ENCODE peak calls at places on chromosome 5, in seven cellular contexts. P is heart left ventricle, T is mesothelial cell of epicardium, Z is astrocyte of the spinal cord, K is mammary epithelial cell, R is cardiac muscle cell, B is PC-3. J is an unnamed sample.

GRCh38 chr5:76583163-76584047 is 39.8 kb downstream of the F2RL2 start:
- DNase-seq in P (no peak), T (no peak), Z (peak; percentile 39), K (no peak), R (no peak), B (peak; percentile 42), J (no peak)

GRCh38 chr5:75668348-75668895 is 48.8 kb downstream of the POC5 start:
- DNase-seq in P (no peak), T (no peak), Z (no peak), K (no peak), R (no peak), B (no peak), J (no peak)

GRCh38 chr5:56012281-56012963 is 17.7 kb upstream of the IL6ST start:
- DNase-seq in P (no peak), T (no peak), Z (peak; percentile 57), K (peak; percentile 60), R (no peak), B (peak; percentile 56), J (peak; percentile 74)

GRCh38 chr5:169944115-169944514 is 36.2 kb downstream of the INSYN2B start:
- DNase-seq in P (no peak), T (no peak), Z (no peak), K (peak; percentile 70), R (peak; percentile 78), B (no peak), J (no peak)

GRCh38 chr5:107381189-107381856 is 289.4 kb downstream of the EFNA5 start:
- DNase-seq in P (no peak), T (no peak), Z (peak; percentile 89), K (peak; percentile 79), R (no peak), B (peak; percentile 83), J (peak; percentile 53)

GRCh38 chr5:95973793-95974325 is 12.2 kb upstream of the ELL2 start:
- DNase-seq in P (no peak), T (no peak), Z (peak; percentile 75), K (no peak), R (no peak), B (no peak), J (no peak)

GRCh38 chr5:180007582-180007981 is 64.0 kb downstream of the RNF130 start:
- DNase-seq in P (no peak), T (no peak), Z (peak; percentile 12), K (no peak), R (peak; percentile 35), B (no peak), J (no peak)

GRCh38 chr5:52517667-52518066 is 270.0 kb upstream of the ITGA1 start:
- DNase-seq in P (no peak), T (no peak), Z (no peak), K (no peak), R (no peak), B (no peak), J (no peak)

GRCh38 chr5:95809414-95809960 is 13.0 kb downstream of the GLRX start:
- DNase-seq in P (peak; percentile 59), T (no peak), Z (peak; percentile 37), K (no peak), R (no peak), B (peak; percentile 43), J (no peak)

GRCh38 chr5:54764691-54765090 is 220.7 kb downstream of the ESM1 start:
- DNase-seq in P (no peak), T (no peak), Z (no peak), K (no peak), R (no peak), B (no peak), J (no peak)

GRCh38 chr5:101897914-101898313 is 398.2 kb downstream of the SLCO4C1 start:
- DNase-seq in P (no peak), T (no peak), Z (no peak), K (no peak), R (peak; percentile 40), B (no peak), J (no peak)

GRCh38 chr5:122444411-122444810 is 132.4 kb downstream of the SNCAIP start:
- DNase-seq in P (no peak), T (no peak), Z (no peak), K (no peak), R (no peak), B (no peak), J (no peak)

DNA sequence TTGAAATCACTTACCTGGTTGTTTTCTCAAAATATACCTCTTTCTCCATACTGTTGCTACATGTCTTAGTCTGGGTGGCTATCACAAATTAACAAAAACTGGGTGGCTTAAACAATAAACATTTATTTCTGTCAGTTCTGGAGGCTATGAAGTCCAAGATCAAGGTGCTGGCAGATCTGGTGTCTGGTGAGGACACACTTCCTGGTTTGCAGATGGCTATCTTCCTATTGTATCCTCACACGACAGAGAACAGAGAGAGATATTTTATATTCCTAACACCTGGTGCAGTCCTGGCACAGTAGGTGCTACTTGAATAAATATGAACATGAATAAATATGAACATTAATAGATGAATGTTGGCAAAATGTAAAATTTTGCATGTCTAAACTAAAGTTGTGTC is 164.3 kb upstream of the ACOT12 start:
- DNase-seq in P (no peak), T (no peak), Z (no peak), K (no peak), R (no peak), B (no peak), J (no peak)
- TF ChIP-seq CTCF in P (no peak), T (no peak), Z (no peak), K (no peak), R (no peak), B (no peak), J (no peak)

GRCh38 chr5:118614701-118615475 is 373.5 kb downstream of the DTWD2 start:
- DNase-seq in P (no peak), T (no peak), Z (no peak), K (no peak), R (no peak), B (no peak), J (no peak)

GRCh38 chr5:118616281-118616680 is 372.1 kb downstream of the DTWD2 start:
- DNase-seq in P (no peak), T (no peak), Z (no peak), K (no peak), R (no peak), B (no peak), J (no peak)

GRCh38 chr5:118606940-118607339 is 381.4 kb downstream of the DTWD2 start:
- DNase-seq in P (no peak), T (no peak), Z (no peak), K (no peak), R (no peak), B (no peak), J (no peak)

GRCh38 chr5:118605761-118606160 is 382.6 kb downstream of the DTWD2 start:
- DNase-seq in P (no peak), T (no peak), Z (no peak), K (no peak), R (no peak), B (no peak), J (no peak)

GRCh38 chr5:118611332-118611945 is 376.9 kb downstream of the DTWD2 start:
- DNase-seq in P (no peak), T (no peak), Z (peak; percentile 44), K (peak; percentile 25), R (peak; percentile 50), B (peak; percentile 27), J (peak; percentile 2)
- TF ChIP-seq CTCF in P (peak; percentile 55), T (peak; percentile 28), Z (peak; percentile 70), K (peak; percentile 85), R (peak; percentile 72), B (peak; percentile 58), J (peak; percentile 78)

DNA sequence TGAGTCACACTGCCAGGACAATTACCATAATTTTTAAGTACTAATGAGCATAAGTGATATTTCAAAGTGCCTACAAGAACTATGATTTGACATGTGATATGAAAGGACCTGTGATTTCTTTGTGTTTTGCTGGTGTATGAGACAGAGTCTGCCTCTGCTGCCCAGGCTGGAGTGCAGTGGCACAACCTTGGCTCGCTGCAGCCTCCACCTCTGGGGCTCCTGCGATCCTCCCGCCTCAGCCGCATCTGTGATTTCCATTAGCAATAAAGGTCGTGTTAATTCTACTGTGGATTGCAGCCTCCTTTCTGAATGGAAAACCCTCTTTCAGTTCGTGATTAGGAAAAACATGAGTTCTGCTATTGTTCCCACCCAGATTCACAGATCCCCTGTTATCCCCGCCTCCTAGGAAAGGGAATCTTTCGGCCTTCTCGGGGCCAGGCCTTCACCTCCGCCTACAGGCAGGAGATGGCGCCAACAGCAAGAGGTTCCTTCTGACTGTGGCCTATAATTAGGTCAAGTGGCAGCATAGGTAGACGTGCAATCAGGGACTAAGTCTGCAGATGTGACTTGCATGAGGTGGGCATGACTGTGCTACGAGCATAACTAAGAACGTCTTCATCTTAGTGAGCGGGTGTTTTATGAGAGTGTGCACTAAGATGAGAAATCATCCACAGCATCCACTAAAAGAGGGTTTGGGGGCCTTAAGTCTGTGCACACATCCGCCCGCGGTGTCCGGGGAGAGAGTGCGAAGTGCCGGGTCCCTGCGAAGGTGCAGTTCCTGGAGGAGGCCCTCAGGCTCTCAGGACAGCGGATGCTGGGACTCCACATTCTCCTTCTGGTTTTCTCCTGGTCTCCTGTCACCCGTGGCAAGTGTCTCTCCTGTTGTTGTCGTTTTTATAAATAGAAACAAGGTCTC is 23.1 kb downstream of the TRIM7 start:
- DNase-seq in P (peak; percentile 68), T (no peak), Z (peak; percentile 70), K (peak; percentile 56), R (peak; percentile 83), B (peak; percentile 83), J (peak; percentile 58)
- TF ChIP-seq CTCF in P (peak; percentile 81), T (peak; percentile 22), Z (peak; percentile 77), K (peak; percentile 82), R (peak; percentile 84), B (peak; percentile 89), J (peak; percentile 78)

DNA sequence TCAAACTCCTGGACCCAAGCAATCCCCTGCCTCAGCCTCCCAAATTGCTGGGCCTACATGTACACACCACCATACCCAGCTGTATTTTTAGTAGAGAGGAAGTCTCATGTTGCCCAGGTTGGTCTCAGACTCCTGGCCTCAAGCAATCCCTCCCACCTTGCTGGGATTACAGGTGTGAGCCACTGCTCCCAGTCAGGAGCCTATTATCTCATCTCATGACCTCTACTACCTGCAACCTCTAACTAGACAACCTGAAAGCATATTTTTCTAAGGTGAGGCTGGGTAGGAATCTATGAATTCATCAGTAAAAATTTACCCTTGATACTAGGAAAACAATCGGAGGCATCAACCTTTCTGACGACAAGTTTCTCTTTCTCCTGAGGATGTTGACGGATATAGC is 10.0 kb downstream of the FAM13B start:
- DNase-seq in P (no peak), T (no peak), Z (no peak), K (no peak), R (no peak), B (no peak), J (no peak)
- TF ChIP-seq CTCF in P (no peak), T (no peak), Z (no peak), K (no peak), R (no peak), B (no peak), J (no peak)

GRCh38 chr5:73115399-73116051 is 4.8 kb upstream of the TMEM171 start:
- DNase-seq in P (no peak), T (no peak), Z (peak; percentile 98), K (peak; percentile 67), R (no peak), B (peak; percentile 74), J (peak; percentile 90)
- TF ChIP-seq CTCF in P (no peak), T (no peak), Z (no peak), K (no peak), R (no peak), B (no peak), J (no peak)

DNA sequence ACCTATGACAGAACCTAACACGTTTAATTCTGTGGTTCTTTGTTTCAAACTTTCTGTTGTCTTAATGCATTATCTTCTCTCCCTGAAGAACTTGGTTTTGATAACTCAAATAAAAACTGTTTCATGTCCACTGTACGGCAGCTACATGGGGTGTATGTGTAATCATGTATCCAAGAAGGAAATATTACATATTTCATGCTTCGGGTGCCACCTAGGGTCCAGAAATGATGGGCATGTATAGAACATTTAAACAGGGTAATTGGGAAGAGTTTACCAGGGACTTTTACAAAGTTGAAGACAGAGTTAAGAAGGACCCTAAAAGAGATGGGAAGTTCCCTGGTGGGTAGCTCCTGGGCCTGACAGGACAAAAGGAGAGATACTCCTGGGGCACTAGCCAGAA is 291.3 kb downstream of the FBXL7 start:
- DNase-seq in P (no peak), T (no peak), Z (peak; percentile 16), K (no peak), R (no peak), B (peak; percentile 38), J (no peak)
- TF ChIP-seq CTCF in P (peak; percentile 10), T (no peak), Z (peak; percentile 17), K (no peak), R (peak; percentile 11), B (peak; percentile 43), J (no peak)